ENCODE peak calls at places on chromosomes 1 and 21, in five cellular contexts. L is GM23338, W is K562, Q is H1, B is GM12878. E is an unnamed sample.

GRCh38 chr1:16048573-16049189 is 5.1 kb downstream of the CLCNKB start:
- DNase-seq in L (peak), B (no peak), W (peak), Q (peak), E (peak)

GRCh38 chr1:67601955-67602354 is 83.0 kb upstream of the GADD45A start:
- DNase-seq in L (no peak), W (no peak), Q (no peak), B (no peak), E (no peak)

GRCh38 chr1:48495911-48496310 is 23.9 kb upstream of the SPATA6 start:
- DNase-seq in W (no peak), Q (no peak), B (no peak), L (no peak), E (no peak)

GRCh38 chr1:180278791-180279432 is 48.8 kb downstream of the LHX4 start:
- DNase-seq in B (no peak), Q (no peak), W (no peak), L (no peak), E (no peak)

GRCh38 chr1:154824356-154825069 is 45.6 kb downstream of the KCNN3 start:
- DNase-seq in W (no peak), L (no peak), B (no peak), Q (no peak), E (no peak)

GRCh38 chr1:244302889-244303609 is 148.7 kb downstream of the ADSS2 start:
- DNase-seq in L (no peak), W (peak), B (no peak), Q (no peak), E (no peak)

GRCh38 chr1:204130989-204131892 is 20.6 kb downstream of the ETNK2 start:
- DNase-seq in L (peak), B (no peak), W (peak), Q (no peak), E (no peak)

GRCh38 chr1:183807549-183808168 is 2.7 kb downstream of the RGL1 start:
- DNase-seq in W (no peak), Q (no peak), L (no peak), B (peak), E (no peak)

GRCh38 chr1:7425229-7425628 is 345.9 kb upstream of the VAMP3 start:
- DNase-seq in B (no peak), Q (no peak), W (no peak), L (no peak), E (no peak)

GRCh38 chr1:240350910-240351331 is 259.2 kb downstream of the FMN2 start:
- DNase-seq in L (no peak), Q (no peak), B (no peak), W (no peak), E (no peak)

GRCh38 chr1:184210048-184210447 is 158.5 kb downstream of the TSEN15 start:
- DNase-seq in B (no peak), L (no peak), Q (no peak), W (no peak), E (no peak)

GRCh38 chr21:38797470-38797869 is 8.3 kb upstream of the ETS2 start:
- DNase-seq in L (no peak), B (no peak), Q (no peak), W (peak), E (no peak)

GRCh38 chr1:200969726-200970521 is 53.6 kb downstream of the KIF21B start:
- DNase-seq in B (peak), W (no peak), Q (no peak), L (peak), E (no peak)

GRCh38 chr1:159798893-159799292 is 3.3 kb upstream of the FCRL6 start:
- DNase-seq in B (no peak), W (peak), Q (peak), L (peak), E (peak)

GRCh38 chr1:210633140-210633539 is 304.4 kb downstream of the HHAT start:
- DNase-seq in Q (no peak), B (no peak), W (no peak), L (no peak), E (no peak)

GRCh38 chr1:114479134-114479533 is 31.9 kb downstream of the TRIM33 start:
- DNase-seq in B (no peak), W (no peak), Q (no peak), L (no peak), E (no peak)

GRCh38 chr1:230427981-230428380 is 1.8 kb upstream of the PGBD5 start:
- DNase-seq in W (no peak), L (peak), Q (no peak), B (no peak), E (peak)

GRCh38 chr1:205438213-205439158 is 16.6 kb upstream of the LEMD1 start:
- DNase-seq in L (peak), Q (peak), B (no peak), W (peak), E (peak)

GRCh38 chr1:226636847-226637096 is 88.2 kb downstream of the STUM start:
- DNase-seq in W (no peak), L (no peak), Q (no peak), B (no peak), E (no peak)

GRCh38 chr1:226638001-226638601 is 89.5 kb downstream of the STUM start:
- DNase-seq in B (no peak), Q (no peak), W (no peak), L (no peak), E (no peak)

GRCh38 chr1:226638608-226639007 is 90.0 kb downstream of the STUM start:
- DNase-seq in B (no peak), Q (no peak), W (no peak), L (no peak), E (no peak)

GRCh38 chr1:226635456-226635941 is 86.9 kb downstream of the STUM start:
- DNase-seq in L (no peak), Q (no peak), W (no peak), B (no peak), E (no peak)

DNA sequence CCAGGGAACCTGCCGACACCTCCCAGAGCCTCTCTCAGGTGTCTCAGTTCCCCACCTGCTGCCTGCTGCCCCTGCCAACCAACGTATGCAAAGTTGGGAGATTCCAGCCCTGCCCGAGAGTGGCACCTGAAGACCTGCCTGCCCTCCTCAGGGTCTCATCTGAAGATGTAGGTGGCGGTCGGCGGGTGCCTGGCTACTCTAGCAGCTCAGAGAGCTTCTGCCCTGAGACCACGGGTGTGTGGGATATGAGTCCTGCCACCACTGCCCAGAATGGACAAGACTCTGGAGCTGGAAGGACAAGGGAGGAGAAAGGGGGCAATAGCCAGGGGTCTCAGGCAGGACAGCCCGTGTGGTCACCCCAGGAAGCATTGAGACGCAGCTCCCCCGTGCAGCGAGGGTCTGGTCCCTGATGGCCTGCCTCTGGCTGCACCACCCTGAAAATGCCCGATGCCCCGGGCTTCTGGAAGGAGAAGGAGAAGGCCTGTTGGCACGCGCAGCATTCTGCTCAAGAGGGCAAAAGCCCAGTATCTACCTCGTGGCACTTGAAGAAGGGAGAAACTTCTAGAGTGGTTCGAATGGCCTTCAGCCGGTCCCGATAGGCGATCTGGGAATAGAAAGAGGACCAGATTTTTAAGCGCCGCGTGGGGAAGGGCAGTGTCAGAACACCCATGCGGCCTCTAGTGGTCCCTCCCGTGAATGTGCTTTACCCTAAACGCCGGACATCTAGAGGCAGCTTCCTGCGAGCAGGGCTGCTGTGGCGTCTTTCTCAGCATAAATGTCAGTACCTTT is 88.8 kb downstream of the STUM start:
- DNase-seq in W (peak), Q (no peak), L (peak), B (no peak), E (peak)
- TF ChIP-seq CTCF in W (peak), Q (no peak), L (peak), B (no peak), E (no peak)

GRCh38 chr1:63323866-63324778 is 1.8 kb downstream of the FOXD3 start:
- DNase-seq in B (no peak), Q (peak), L (peak), W (no peak), E (peak)
- TF ChIP-seq CREB1 in B (no peak), Q (no peak), L (no peak), W (no peak), E (no peak)

GRCh38 chr1:216047821-216048220 is 375.4 kb downstream of the USH2A start:
- DNase-seq in B (no peak), L (no peak), W (no peak), Q (no peak), E (no peak)

GRCh38 chr1:216045400-216045799 is 377.8 kb downstream of the USH2A start:
- DNase-seq in L (no peak), Q (no peak), W (no peak), B (no peak), E (no peak)

GRCh38 chr1:216044538-216044937 is 378.7 kb downstream of the USH2A start:
- DNase-seq in L (no peak), W (no peak), B (no peak), Q (no peak), E (no peak)
- TF ChIP-seq CTCF in L (no peak), W (no peak), B (no peak), Q (no peak), E (no peak)

GRCh38 chr1:185676969-185677368 is 57.2 kb upstream of the HMCN1 start:
- DNase-seq in L (no peak), B (no peak), Q (no peak), W (no peak), E (no peak)

GRCh38 chr1:185679220-185679619 is 55.0 kb upstream of the HMCN1 start:
- DNase-seq in B (no peak), W (no peak), L (no peak), Q (no peak), E (no peak)

GRCh38 chr1:185680453-185680852 is 53.7 kb upstream of the HMCN1 start:
- DNase-seq in W (no peak), L (no peak), Q (no peak), B (no peak), E (no peak)

GRCh38 chr1:185681034-185681633 is 53.1 kb upstream of the HMCN1 start:
- DNase-seq in Q (no peak), B (peak), L (peak), W (peak), E (no peak)
- TF ChIP-seq CREB1 in Q (no peak), B (no peak), L (no peak), W (no peak), E (no peak)